ENCODE peak calls at places on chromosome 13, in eight cellular contexts. H, E, M, X, T, U, P and J are unnamed samples.

GRCh38 chr13:28181413-28181812 is 43.1 kb downstream of the PAN3 start:
- DNase-seq in T (no peak), E (no peak), H (peak; percentile 74), P (no peak), U (no peak), M (no peak), X (no peak), J (no peak)

GRCh38 chr13:79187917-79188699 is 217.9 kb downstream of the RBM26 start:
- DNase-seq in H (no peak), T (no peak), U (no peak), E (no peak), M (no peak), P (no peak), X (no peak), J (no peak)

GRCh38 chr13:31538067-31539042 is 201.0 kb upstream of the RXFP2 start:
- DNase-seq in E (no peak), H (peak; percentile 71), M (no peak), U (no peak), X (peak; percentile 20), T (no peak), P (no peak), J (no peak)

GRCh38 chr13:99207511-99207910 is 6.9 kb downstream of the UBAC2 start:
- DNase-seq in P (no peak), M (no peak), X (no peak), H (no peak), E (no peak), T (no peak), U (no peak), J (no peak)

GRCh38 chr13:113654175-113654560 is 3.8 kb downstream of the ATP4B start:
- DNase-seq in M (no peak), X (no peak), H (no peak), U (no peak), E (peak; percentile 56), P (peak; percentile 16), T (peak; percentile 2), J (no peak)

GRCh38 chr13:91169641-91170040 is 177.8 kb upstream of the MIR17HG start:
- DNase-seq in X (no peak), T (no peak), H (no peak), U (no peak), P (no peak), E (no peak), M (no peak), J (no peak)

GRCh38 chr13:33349314-33349995 is 63.9 kb upstream of the STARD13 start:
- DNase-seq in P (peak; percentile 74), T (peak; percentile 42), X (no peak), H (peak; percentile 34), E (no peak), M (peak; percentile 28), U (no peak), J (no peak)

GRCh38 chr13:111912991-111913781 is 153.8 kb upstream of the SOX1 start:
- DNase-seq in X (no peak), T (no peak), H (no peak), U (no peak), M (no peak), P (no peak), E (peak; percentile 56), J (no peak)

GRCh38 chr13:113653264-113654174 is 4.5 kb downstream of the ATP4B start:
- DNase-seq in P (peak; percentile 58), H (no peak), X (no peak), T (peak; percentile 4), M (peak; percentile 7), U (no peak), E (peak; percentile 52), J (no peak)

GRCh38 chr13:34201050-34201913 is 383.3 kb downstream of the RFC3 start:
- DNase-seq in T (no peak), P (no peak), M (no peak), H (peak; percentile 60), E (no peak), X (no peak), U (peak; percentile 7), J (no peak)

GRCh38 chr13:112873851-112874750 is 94.9 kb upstream of the MCF2L start:
- DNase-seq in X (peak; percentile 84), E (peak; percentile 94), P (peak; percentile 82), M (peak; percentile 80), U (peak; percentile 10), T (peak; percentile 78), H (peak; percentile 70), J (peak; percentile 86)

GRCh38 chr13:113183450-113184129 is 24.9 kb downstream of the PCID2 start:
- DNase-seq in H (peak; percentile 52), E (no peak), M (no peak), U (no peak), T (no peak), P (no peak), X (no peak), J (no peak)

GRCh38 chr13:57748096-57748495 is 116.6 kb downstream of the PCDH17 start:
- DNase-seq in T (no peak), E (no peak), X (no peak), P (no peak), H (peak; percentile 58), M (no peak), U (no peak), J (no peak)

GRCh38 chr13:47831265-47831664 is 169.8 kb downstream of the SUCLA2 start:
- DNase-seq in P (no peak), X (no peak), E (no peak), T (no peak), U (no peak), H (peak; percentile 46), M (no peak), J (no peak)

GRCh38 chr13:99257291-99257690 is 888 bp downstream of the GPR18 start:
- DNase-seq in T (no peak), H (no peak), M (no peak), U (no peak), X (no peak), E (no peak), P (no peak), J (no peak)

GRCh38 chr13:32206097-32206740 is 108.9 kb downstream of the ZAR1L start:
- DNase-seq in E (no peak), T (no peak), X (no peak), P (no peak), U (no peak), H (no peak), M (no peak), J (no peak)

GRCh38 chr13:33403807-33404362 is 118.3 kb upstream of the STARD13 start:
- DNase-seq in T (no peak), H (no peak), E (no peak), P (no peak), M (no peak), U (no peak), X (no peak), J (no peak)

GRCh38 chr13:30796132-30796832 is 60.9 kb downstream of the ALOX5AP start:
- DNase-seq in E (no peak), T (no peak), H (peak; percentile 80), P (no peak), M (no peak), X (no peak), U (no peak), J (no peak)

GRCh38 chr13:51222510-51223283 is 499 bp downstream of the FAM124A start:
- DNase-seq in X (peak; percentile 31), H (no peak), E (no peak), P (no peak), U (no peak), M (no peak), T (no peak), J (peak; percentile 55)
- TF ChIP-seq CTCF in X (no peak), H (peak; percentile 27), E (no peak), P (no peak), U (no peak), M (no peak), T (no peak), J (peak; percentile 31)

GRCh38 chr13:39047560-39047959 is 9.3 kb downstream of the NHLRC3 start:
- DNase-seq in E (no peak), M (no peak), H (no peak), P (no peak), U (no peak), X (peak; percentile 19), T (no peak), J (no peak)
- TF ChIP-seq CTCF in E (no peak), M (no peak), H (no peak), P (no peak), U (peak; percentile 19), X (no peak), T (no peak), J (peak; percentile 53)

GRCh38 chr13:40403509-40404241 is 262.8 kb downstream of the FOXO1 start:
- DNase-seq in T (no peak), E (no peak), H (no peak), M (no peak), X (no peak), P (no peak), U (no peak), J (no peak)

GRCh38 chr13:40406405-40407138 is 259.9 kb downstream of the FOXO1 start:
- DNase-seq in E (no peak), M (no peak), P (no peak), X (no peak), H (peak; percentile 85), U (peak; percentile 30), T (peak; percentile 81), J (no peak)

GRCh38 chr13:40402931-40403412 is 263.5 kb downstream of the FOXO1 start:
- DNase-seq in E (peak; percentile 81), P (no peak), H (peak; percentile 89), M (no peak), U (no peak), X (no peak), T (peak; percentile 59), J (no peak)

GRCh38 chr13:40404407-40404806 is 262.0 kb downstream of the FOXO1 start:
- DNase-seq in E (no peak), P (no peak), T (no peak), M (no peak), U (no peak), X (no peak), H (no peak), J (no peak)

DNA sequence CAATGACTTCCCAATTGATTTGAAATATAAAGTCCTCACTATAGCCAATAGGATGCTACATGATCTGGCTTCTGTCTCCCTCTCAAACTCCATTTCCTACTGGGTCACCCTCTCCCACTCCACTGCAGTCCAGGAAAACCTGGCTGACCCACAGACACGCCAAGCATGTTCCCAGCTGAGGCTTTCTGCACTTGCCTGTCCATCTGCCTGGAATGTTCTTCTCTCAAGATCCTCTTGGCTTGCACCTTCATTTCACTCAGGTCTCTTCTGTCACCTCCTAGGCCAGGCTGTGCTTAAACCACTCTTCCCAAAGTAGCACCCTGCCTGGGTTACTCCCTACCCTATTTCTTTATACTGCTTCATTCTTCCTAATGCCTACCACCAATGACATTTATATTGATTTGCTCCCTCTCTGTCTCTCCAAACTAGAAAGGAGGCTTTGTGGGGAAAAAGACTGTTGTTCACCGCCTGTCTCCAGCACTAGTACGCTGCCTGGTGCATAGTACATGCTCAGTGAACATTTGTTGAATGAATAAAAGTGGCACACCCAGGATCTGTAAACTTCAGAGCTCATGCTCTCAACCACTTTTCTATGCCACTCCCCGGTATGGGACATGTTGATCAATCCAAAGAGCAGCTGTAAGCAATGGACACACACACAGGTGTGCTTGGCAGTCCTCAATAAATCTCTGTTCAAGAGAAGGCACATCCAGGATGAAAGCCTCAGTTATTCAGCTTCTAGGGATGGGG is 261.3 kb downstream of the FOXO1 start:
- DNase-seq in U (no peak), M (no peak), H (no peak), E (no peak), T (no peak), P (no peak), X (no peak), J (no peak)
- TF ChIP-seq CTCF in U (no peak), M (no peak), H (no peak), E (no peak), T (no peak), P (no peak), X (no peak), J (no peak)

DNA sequence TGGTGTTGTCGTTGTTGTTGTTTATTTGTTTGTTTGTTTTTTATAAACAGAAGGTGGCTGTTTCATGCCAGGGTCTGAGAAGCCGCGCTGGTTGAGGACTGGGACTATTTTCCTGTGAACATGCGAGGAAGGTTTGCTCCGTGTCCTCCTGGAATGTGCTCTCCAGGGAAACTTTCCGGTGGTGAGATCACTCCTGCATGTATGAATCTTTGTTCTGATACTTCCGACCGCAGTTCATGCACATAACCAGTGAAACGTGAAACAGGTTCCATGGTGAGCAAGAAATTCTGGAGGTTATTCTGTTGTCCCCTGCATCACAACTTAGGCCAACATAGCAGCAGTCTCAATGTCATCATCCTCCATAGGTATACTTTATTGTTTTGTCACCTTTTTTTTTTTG is 187.6 kb upstream of the ARGLU1 start:
- DNase-seq in E (no peak), U (no peak), M (no peak), X (no peak), T (no peak), P (no peak), H (no peak), J (no peak)
- TF ChIP-seq CTCF in E (no peak), U (no peak), M (no peak), X (no peak), T (no peak), P (no peak), H (no peak), J (no peak)